ENCODE peak calls at places on chromosomes 7 and 10, in four cellular contexts. U, H, X and M are unnamed samples.

GRCh38 chr7:41006591-41006990 is 696.3 kb downstream of the INHBA start:
- DNase-seq in U (no peak), H (peak; percentile 34), X (peak; percentile 51), M (no peak)

GRCh38 chr7:44535348-44536064 is 5.6 kb downstream of the NPC1L1 start:
- DNase-seq in U (no peak), H (no peak), X (no peak), M (no peak)

GRCh38 chr10:114397651-114398145 is 6.6 kb downstream of the AFAP1L2 start:
- DNase-seq in U (no peak), H (peak; percentile 94), X (no peak), M (no peak)

GRCh38 chr7:158311791-158312190 is 275.8 kb downstream of the PTPRN2 start:
- DNase-seq in U (no peak), H (no peak), X (no peak), M (no peak)

GRCh38 chr7:3280445-3280844 is 20.6 kb upstream of the SDK1 start:
- DNase-seq in U (no peak), H (no peak), X (no peak), M (no peak)

GRCh38 chr10:6918305-6918704 is 338.2 kb upstream of the PRKCQ start:
- DNase-seq in U (no peak), H (no peak), X (no peak), M (no peak)

GRCh38 chr10:78362406-78363022 is 328.9 kb downstream of the RPS24 start:
- DNase-seq in U (peak; percentile 40), H (peak; percentile 16), X (no peak), M (no peak)

GRCh38 chr7:48887500-48887899 is 36.8 kb upstream of the CDC14C start:
- DNase-seq in U (no peak), H (peak; percentile 16), X (no peak), M (no peak)

GRCh38 chr7:753190-753589 is 26.1 kb upstream of the PRKAR1B start:
- DNase-seq in U (no peak), H (no peak), X (no peak), M (no peak)